ENCODE peak calls at places on chromosomes 4 and X, in nine cellular contexts. I is stomach; N is MM.1S; C is psoas muscle; X is colonic mucosa; G is naive thymus-derived CD4-positive, alpha-beta T cell; F is pancreas; O is mesenchymal stem cell; Z is IMR-90. T is an unnamed sample. For H3K36me3, the result is how much of the 10 kb centered on the place peaks cover.

GRCh38 chrX:74382613-74383012 is 38.7 kb upstream of the SLC16A2 start:
- DNase-seq in I (peak), N (peak), C (peak), X (peak), G (peak), F (peak), O (peak), Z (peak), T (peak)

GRCh38 chr4:119209077-119209476 is 3.4 kb upstream of the USP53 start:
- DNase-seq in I (no peak), N (no peak), C (no peak), X (no peak), G (no peak), F (no peak), O (peak), Z (peak), T (no peak)

GRCh38 chr4:150181536-150181935 is 103.3 kb downstream of the DCLK2 start:
- DNase-seq in I (no peak), N (peak), C (no peak), X (no peak), G (no peak), F (no peak), O (peak), Z (peak), T (no peak)

GRCh38 chr4:84938316-84938715 is 28.2 kb downstream of the WDFY3 start:
- DNase-seq in I (no peak), N (no peak), C (no peak), X (no peak), G (no peak), F (no peak), O (peak), Z (peak), T (peak)

GRCh38 chrX:49071877-49072711 is 1.7 kb downstream of the PRAF2 start:
- DNase-seq in I (peak), N (no peak), C (peak), X (peak), G (no peak), F (peak), O (no peak), Z (peak), T (peak)

GRCh38 chr4:172270421-172270820 is 457.2 kb downstream of the GALNTL6 start:
- DNase-seq in I (no peak), N (no peak), C (no peak), X (no peak), G (no peak), F (no peak), O (no peak), Z (no peak), T (no peak)

GRCh38 chr4:14110407-14110806 is 482.9 kb upstream of the BOD1L1 start:
- DNase-seq in I (no peak), N (no peak), C (no peak), X (no peak), G (no peak), F (no peak), O (peak), Z (peak), T (no peak)

GRCh38 chrX:97685753-97686152 is 802.0 kb downstream of the RPA4 start:
- DNase-seq in I (no peak), N (peak), C (no peak), X (peak), G (no peak), F (no peak), O (peak), Z (peak), T (no peak)

GRCh38 chr4:182593864-182594263 is 323.3 kb downstream of the DCTD start:
- DNase-seq in I (no peak), N (no peak), C (no peak), X (no peak), G (no peak), F (no peak), O (no peak), Z (peak), T (no peak)

GRCh38 chrX:150768132-150768485 is 74.9 kb downstream of the MTMR1 start:
- DNase-seq in I (no peak), N (no peak), C (no peak), X (no peak), G (no peak), F (no peak), O (peak), Z (no peak), T (no peak)

GRCh38 chr4:22072240-22072639 is 123.7 kb upstream of the KCNIP4 start:
- DNase-seq in I (no peak), N (no peak), C (no peak), X (no peak), G (no peak), F (no peak), O (no peak), Z (no peak), T (no peak)

GRCh38 chrX:154437398-154437752 is 421 bp downstream of the GDI1 start:
- DNase-seq in I (no peak), N (no peak), C (no peak), X (no peak), G (no peak), F (no peak), O (no peak), Z (no peak), T (no peak)

GRCh38 chr4:101349346-101350064 is 2.2 kb upstream of the PPP3CA start:
- DNase-seq in I (peak), N (no peak), C (peak), X (peak), G (no peak), F (peak), O (no peak), Z (no peak), T (peak)

GRCh38 chrX:154327026-154327820 is 31.6 kb downstream of the TKTL1 start:
- DNase-seq in I (no peak), N (peak), C (no peak), X (no peak), G (peak), F (no peak), O (no peak), Z (no peak), T (no peak)

GRCh38 chr4:139301821-139302611 is at the start of gene NDUFC1:
- DNase-seq in I (peak), N (peak), C (peak), X (peak), G (peak), F (peak), O (peak), Z (peak), T (peak)

GRCh38 chr4:182255421-182256190 is 12.4 kb downstream of the TENM3 start:
- DNase-seq in I (no peak), N (no peak), C (no peak), X (no peak), G (no peak), F (no peak), O (no peak), Z (no peak), T (no peak)

GRCh38 chr4:184335520-184335919 is 117.8 kb upstream of the ENPP6 start:
- DNase-seq in I (no peak), N (no peak), C (no peak), X (no peak), G (no peak), F (no peak), O (no peak), Z (peak), T (no peak)

GRCh38 chrX:1231850-1232505 is 19.5 kb upstream of the CRLF2 start:
- DNase-seq in I (no peak), N (no peak), C (no peak), X (no peak), G (peak), F (no peak), O (no peak), Z (no peak), T (no peak)

GRCh38 chrX:53992589-53992988 is 51.7 kb downstream of the PHF8 start:
- DNase-seq in I (no peak), N (no peak), C (no peak), X (no peak), G (no peak), F (no peak), O (no peak), Z (no peak), T (no peak)

GRCh38 chrX:53997751-53998150 is 46.5 kb downstream of the PHF8 start:
- DNase-seq in I (no peak), N (no peak), C (no peak), X (no peak), G (no peak), F (no peak), O (no peak), Z (no peak), T (no peak)
- H3K36me3 ChIP-seq in I (half or more), N (under half), C (half or more), X (under half), G (under half), F (under half), O (half or more), Z (under half), T (under half)

GRCh38 chrX:45363596-45363995 is 162.9 kb upstream of the DIPK2B start:
- DNase-seq in I (no peak), N (peak), C (no peak), X (no peak), G (no peak), F (no peak), O (no peak), Z (no peak), T (no peak)

GRCh38 chrX:45372151-45372550 is 171.5 kb upstream of the DIPK2B start:
- DNase-seq in I (no peak), N (no peak), C (no peak), X (no peak), G (no peak), F (no peak), O (no peak), Z (no peak), T (no peak)

DNA sequence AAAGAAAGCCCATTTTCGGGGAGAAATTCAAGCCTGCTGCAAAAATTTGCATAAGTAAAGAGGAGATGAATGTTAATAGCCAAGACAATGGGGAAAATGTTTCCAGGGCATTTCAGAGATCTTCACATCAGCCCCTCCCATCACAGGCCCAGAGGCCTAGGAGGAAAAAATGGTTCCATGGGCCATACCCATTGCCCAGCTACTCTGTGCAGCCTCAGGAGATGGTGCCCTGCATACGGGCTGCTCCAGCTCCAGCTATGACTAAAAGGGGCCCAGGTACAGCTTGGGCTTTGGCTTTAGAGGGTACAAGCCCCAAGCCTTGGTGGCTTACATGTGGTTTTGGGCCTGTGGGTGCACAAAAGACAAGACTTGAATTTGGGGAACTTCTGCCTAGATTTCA is 168.0 kb upstream of the DIPK2B start:
- DNase-seq in I (no peak), N (no peak), C (no peak), X (no peak), G (no peak), F (no peak), O (no peak), Z (no peak), T (no peak)
- H3K4me3 ChIP-seq in I (no peak), N (no peak), C (no peak), X (no peak), G (no peak), F (no peak), O (peak), Z (no peak), T (no peak)

DNA sequence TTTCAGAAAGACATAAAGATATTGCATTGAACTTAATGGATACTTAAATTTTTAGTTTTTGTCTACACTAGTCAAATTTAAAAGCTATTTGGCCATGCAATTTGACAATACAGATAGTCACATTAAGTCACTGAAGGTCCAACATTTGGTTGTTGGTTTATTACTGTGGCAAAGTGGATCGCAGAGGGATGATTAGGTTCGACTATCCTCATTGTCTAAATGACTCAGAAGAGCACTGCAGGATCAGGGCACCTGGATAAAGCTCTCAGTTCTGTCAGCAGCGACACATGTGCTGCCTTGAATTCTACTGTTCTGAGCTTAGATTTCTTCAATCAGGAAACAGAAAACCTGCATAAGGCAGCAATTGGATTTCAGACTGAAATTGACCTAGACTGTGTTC is 130.7 kb downstream of the AMELX start:
- DNase-seq in I (no peak), N (peak), C (no peak), X (no peak), G (no peak), F (no peak), O (no peak), Z (no peak), T (no peak)
- H3K27ac ChIP-seq in I (peak), N (peak), C (peak), X (no peak), G (no peak), F (no peak), O (no peak), Z (no peak), T (no peak)

GRCh38 chrX:53659039-53659438 is 27.5 kb downstream of the HUWE1 start:
- DNase-seq in I (no peak), N (no peak), C (no peak), X (no peak), G (no peak), F (no peak), O (no peak), Z (no peak), T (no peak)
- H3K36me3 ChIP-seq in I (under half), N (under half), C (under half), X (under half), G (under half), F (under half), O (under half), Z (under half), T (under half)

GRCh38 chrX:136200466-136200865 is 50.7 kb downstream of the MAP7D3 start:
- DNase-seq in I (no peak), N (peak), C (no peak), X (no peak), G (no peak), F (no peak), O (peak), Z (peak), T (no peak)

GRCh38 chrX:136199365-136199764 is 51.8 kb downstream of the MAP7D3 start:
- DNase-seq in I (no peak), N (no peak), C (no peak), X (no peak), G (no peak), F (no peak), O (peak), Z (peak), T (no peak)

GRCh38 chrX:136203438-136203837 is 47.8 kb downstream of the MAP7D3 start:
- DNase-seq in I (no peak), N (no peak), C (no peak), X (no peak), G (no peak), F (no peak), O (no peak), Z (no peak), T (no peak)

GRCh38 chrX:136202889-136203288 is 48.3 kb downstream of the MAP7D3 start:
- DNase-seq in I (no peak), N (no peak), C (no peak), X (no peak), G (no peak), F (no peak), O (peak), Z (peak), T (no peak)

DNA sequence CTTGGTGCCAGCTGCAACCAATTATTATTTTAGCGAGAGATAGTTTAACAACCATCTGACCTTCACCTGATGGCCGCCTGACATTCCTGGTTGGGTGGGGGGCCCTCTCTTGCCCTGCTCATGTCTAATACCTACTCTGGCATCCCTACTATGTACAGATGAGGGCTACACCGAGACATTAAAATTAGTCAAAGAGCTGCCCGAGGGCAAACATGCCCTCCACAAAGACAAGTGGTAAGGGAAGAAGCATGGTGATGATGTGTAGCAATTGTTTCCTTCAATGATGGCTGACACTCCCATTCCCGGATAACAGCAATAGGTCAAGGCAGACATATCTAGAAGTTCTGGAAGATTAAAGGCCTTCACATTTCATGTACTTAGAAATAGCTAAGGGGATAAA is 49.6 kb downstream of the MAP7D3 start:
- DNase-seq in I (no peak), N (no peak), C (no peak), X (no peak), G (no peak), F (no peak), O (no peak), Z (no peak), T (no peak)
- H3K4me3 ChIP-seq in I (peak), N (no peak), C (peak), X (no peak), G (no peak), F (no peak), O (no peak), Z (no peak), T (no peak)

DNA sequence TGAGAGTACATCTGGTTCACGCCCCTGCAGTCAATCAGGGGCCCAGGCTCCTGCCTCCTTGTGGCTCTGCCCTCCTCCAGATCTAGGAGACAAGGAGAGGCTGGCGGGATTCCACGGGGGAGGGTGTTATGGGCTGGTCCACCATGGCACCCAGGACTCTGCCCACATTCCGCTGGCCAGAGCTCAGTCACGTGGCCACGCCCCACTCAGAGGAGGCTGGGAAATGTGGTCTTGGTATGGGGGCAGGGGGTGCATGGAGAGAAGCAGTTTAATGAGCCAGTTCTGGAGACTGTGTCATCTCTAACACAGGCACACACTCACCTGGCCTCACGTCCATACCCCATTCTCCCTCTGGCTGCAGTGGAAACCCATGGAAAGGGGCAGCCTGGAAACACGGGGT is 31.5 kb upstream of the PSAPL1 start:
- DNase-seq in I (no peak), N (no peak), C (no peak), X (no peak), G (no peak), F (no peak), O (no peak), Z (no peak), T (no peak)
- H3K27ac ChIP-seq in I (no peak), N (no peak), C (no peak), X (no peak), G (no peak), F (no peak), O (no peak), Z (no peak), T (no peak)

GRCh38 chr4:77045490-77045889 is 30.3 kb downstream of the CCNI start:
- DNase-seq in I (no peak), N (no peak), C (no peak), X (no peak), G (no peak), F (no peak), O (peak), Z (peak), T (no peak)
- H3K36me3 ChIP-seq in I (under half), N (under half), C (half or more), X (under half), G (under half), F (under half), O (under half), Z (under half), T (half or more)

GRCh38 chrX:119466970-119467369 is 1.3 kb upstream of the SLC25A5 start:
- DNase-seq in I (no peak), N (no peak), C (no peak), X (no peak), G (no peak), F (peak), O (no peak), Z (no peak), T (no peak)

GRCh38 chrX:119468930-119469635 is 839 bp downstream of the SLC25A5 start:
- DNase-seq in I (peak), N (peak), C (peak), X (peak), G (peak), F (peak), O (peak), Z (peak), T (peak)

GRCh38 chrX:119468186-119468929 is at the start of gene SLC25A5:
- DNase-seq in I (peak), N (peak), C (peak), X (peak), G (peak), F (peak), O (peak), Z (peak), T (peak)

GRCh38 chrX:119467842-119468185 is 430 bp upstream of the SLC25A5 start:
- DNase-seq in I (no peak), N (no peak), C (no peak), X (no peak), G (no peak), F (no peak), O (no peak), Z (no peak), T (no peak)

GRCh38 chrX:119467433-119467832 is 811 bp upstream of the SLC25A5 start:
- DNase-seq in I (no peak), N (no peak), C (no peak), X (no peak), G (no peak), F (peak), O (no peak), Z (no peak), T (no peak)
- H3K4me3 ChIP-seq in I (no peak), N (peak), C (peak), X (no peak), G (no peak), F (no peak), O (peak), Z (no peak), T (no peak)

DNA sequence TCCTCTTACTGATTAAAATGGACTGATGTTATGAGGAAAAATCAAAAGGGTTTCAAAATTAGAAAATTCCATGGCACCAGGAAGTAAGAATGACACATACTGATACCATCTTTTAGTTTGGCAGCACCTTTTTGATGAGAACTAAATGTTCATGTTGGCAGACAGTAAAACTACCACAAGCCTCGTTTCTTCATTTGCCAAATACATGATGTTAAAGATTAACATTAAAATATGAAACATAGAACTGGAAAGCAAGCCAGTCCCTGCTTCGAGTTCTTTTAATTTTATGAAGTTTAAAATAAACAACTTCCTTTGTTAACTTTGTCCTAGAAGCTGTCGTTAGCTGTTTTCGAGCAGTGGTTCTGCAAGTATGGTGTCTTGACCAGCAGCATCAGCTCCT is 69.2 kb upstream of the CCDC160 start:
- DNase-seq in I (no peak), N (no peak), C (no peak), X (no peak), G (no peak), F (no peak), O (no peak), Z (no peak), T (no peak)
- H3K27ac ChIP-seq in I (no peak), N (no peak), C (no peak), X (no peak), G (no peak), F (no peak), O (no peak), Z (no peak), T (no peak)